ENCODE peak calls at places on chromosome 15, in six cellular contexts. W, K, R, I, T and J are unnamed samples.

GRCh38 chr15:35852818-35853624 is 307.1 kb upstream of the DPH6 start:
- DNase-seq in W (no peak), T (no peak), I (no peak), R (no peak), K (no peak), J (no peak)

GRCh38 chr15:67125589-67126502 is 60.4 kb downstream of the SMAD3 start:
- DNase-seq in W (no peak), R (peak; percentile 96), T (peak; percentile 86), K (peak; percentile 99), I (no peak), J (peak; percentile 97)

GRCh38 chr15:44550256-44550655 is 13.3 kb downstream of the EIF3J start:
- DNase-seq in W (no peak), K (peak; percentile 66), T (no peak), I (no peak), R (no peak), J (no peak)

GRCh38 chr15:64634576-64635485 is 140.6 kb downstream of the RBPMS2 start:
- DNase-seq in W (peak; percentile 28), R (no peak), I (peak; percentile 80), K (no peak), T (no peak), J (no peak)

GRCh38 chr15:99734575-99734974 is 1.3 kb upstream of the LYSMD4 start:
- DNase-seq in W (no peak), K (no peak), I (no peak), T (no peak), R (no peak), J (no peak)

GRCh38 chr15:62722237-62722636 is 320.3 kb upstream of the TPM1 start:
- DNase-seq in T (no peak), K (no peak), W (no peak), I (no peak), R (no peak), J (no peak)

GRCh38 chr15:100592898-100593297 is 9.1 kb downstream of the LINS1 start:
- DNase-seq in T (no peak), I (no peak), W (no peak), R (no peak), K (peak; percentile 72), J (peak; percentile 47)

GRCh38 chr15:68767833-68768232 is 52.9 kb downstream of the ANP32A start:
- DNase-seq in R (no peak), T (no peak), W (no peak), I (no peak), K (no peak), J (no peak)

GRCh38 chr15:71685420-71685993 is 124.8 kb upstream of the NR2E3 start:
- DNase-seq in K (peak; percentile 20), W (no peak), R (no peak), T (no peak), I (no peak), J (no peak)

DNA sequence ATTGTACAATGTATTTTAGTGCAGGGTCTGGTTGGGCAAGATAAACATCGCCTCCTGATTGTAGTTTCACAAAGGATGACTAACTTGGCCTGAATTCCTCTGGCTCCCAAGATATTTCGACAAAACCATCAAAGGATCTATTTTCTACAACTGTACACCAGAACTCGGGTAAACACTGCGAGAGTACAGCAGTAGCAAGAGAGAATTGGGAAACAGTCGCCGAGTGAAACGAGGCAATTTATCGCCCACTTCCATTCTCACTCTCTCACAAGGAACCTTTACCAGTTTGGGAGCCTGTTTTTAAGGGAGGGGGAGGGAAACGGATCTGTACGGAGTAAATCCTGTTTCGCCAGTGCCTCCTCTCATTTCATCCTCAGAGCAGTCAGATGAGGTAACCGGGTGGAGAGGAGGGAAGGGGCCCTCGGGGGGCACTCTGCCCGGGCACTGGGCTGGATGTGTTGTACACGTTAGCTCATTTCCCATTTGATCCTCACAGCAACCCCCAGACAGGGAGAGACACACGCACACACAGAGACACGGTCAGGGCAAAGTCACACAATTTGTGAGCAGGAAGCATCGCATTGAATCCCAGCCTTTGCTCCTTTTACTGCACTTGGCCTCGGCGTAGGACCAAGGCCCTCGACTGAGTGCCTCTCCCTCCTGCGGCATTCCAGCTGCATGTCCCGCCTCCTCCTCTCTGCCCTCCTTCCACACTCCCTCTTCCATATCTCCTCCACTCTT is 120.1 kb downstream of the LIPC start:
- DNase-seq in I (peak; percentile 89), K (peak; percentile 97), W (no peak), T (peak; percentile 65), R (no peak), J (peak; percentile 76)
- H3K4me3 ChIP-seq in I (no peak overlapping the region), K (peak overlapping the region; percentile 17), W (no peak overlapping the region), T (no peak overlapping the region), R (no peak overlapping the region), J (peak overlapping the region; percentile 38)

GRCh38 chr15:40053234-40054055 is 14.5 kb upstream of the SRP14 start:
- DNase-seq in R (no peak), T (no peak), W (no peak), K (peak; percentile 14), I (no peak), J (no peak)
- TF ChIP-seq CTCF in R (peak; percentile 42), T (no peak), W (no peak), K (peak; percentile 38), I (no peak), J (no peak)

GRCh38 chr15:28026764-28027713 is 72.1 kb downstream of the OCA2 start:
- DNase-seq in I (no peak), W (no peak), T (no peak), R (no peak), K (no peak), J (no peak)
- H3K4me3 ChIP-seq in I (no peak overlapping the region), W (no peak overlapping the region), T (no peak overlapping the region), R (no peak overlapping the region), K (no peak overlapping the region), J (no peak overlapping the region)

GRCh38 chr15:48914717-48915116 is 36.8 kb downstream of the EID1 start:
- DNase-seq in I (no peak), K (peak; percentile 40), T (no peak), W (no peak), R (no peak), J (no peak)
- TF ChIP-seq CTCF in I (no peak), K (peak; percentile 21), T (no peak), W (no peak), R (peak; percentile 8), J (no peak)